ENCODE peak calls at places on chromosomes 2 and 18, in eight cellular contexts. Y is stomach, L is spleen, C is prostate gland, E is endothelial cell of umbilical vein, D is suprapubic skin, T is HepG2, M is upper lobe of left lung. G is an unnamed sample.

GRCh38 chr2:110807520-110807919 is 75.1 kb downstream of the ACOXL start:
- DNase-seq in M (peak), L (no peak), D (no peak), C (no peak), T (no peak), E (no peak), Y (no peak), G (no peak)

GRCh38 chr2:39733070-39733674 is 45.9 kb downstream of the THUMPD2 start:
- DNase-seq in Y (no peak), E (no peak), L (no peak), C (no peak), M (no peak), D (no peak), T (no peak), G (no peak)

GRCh38 chr2:98508690-98509054 is 64.0 kb downstream of the INPP4A start:
- DNase-seq in Y (peak), E (no peak), D (no peak), M (no peak), C (no peak), L (peak), T (no peak), G (no peak)

GRCh38 chr2:207549145-207549544 is 19.4 kb downstream of the CREB1 start:
- DNase-seq in T (no peak), E (no peak), M (no peak), C (no peak), L (no peak), D (no peak), Y (no peak), G (no peak)

GRCh38 chr2:215638687-215639086 is 202.8 kb upstream of the FN1 start:
- DNase-seq in C (no peak), Y (no peak), D (no peak), T (no peak), E (no peak), M (no peak), L (no peak), G (no peak)

GRCh38 chr2:15298769-15299168 is 262.4 kb downstream of the NBAS start:
- DNase-seq in E (no peak), M (no peak), L (no peak), D (no peak), C (no peak), Y (no peak), T (no peak), G (no peak)

GRCh38 chr18:56747032-56747658 is 96.0 kb downstream of the WDR7 start:
- DNase-seq in M (no peak), C (no peak), T (no peak), D (no peak), Y (no peak), E (no peak), L (no peak), G (no peak)

GRCh38 chr2:7773362-7773973 is 856.3 kb downstream of the RNF144A start:
- DNase-seq in T (no peak), E (no peak), D (no peak), M (peak), L (no peak), C (peak), Y (no peak), G (no peak)

GRCh38 chr2:105236060-105236424 is 5.5 kb upstream of the GPR45 start:
- DNase-seq in M (no peak), D (no peak), L (no peak), E (no peak), C (no peak), Y (no peak), T (no peak), G (no peak)

GRCh38 chr18:78160961-78161656 is 818.5 kb upstream of the SALL3 start:
- DNase-seq in D (no peak), E (no peak), L (no peak), M (no peak), T (no peak), Y (no peak), C (no peak), G (no peak)

GRCh38 chr2:229553091-229553490 is 161.3 kb downstream of the DNER start:
- DNase-seq in T (no peak), M (no peak), C (no peak), L (no peak), E (no peak), D (no peak), Y (no peak), G (no peak)

GRCh38 chr2:189116059-189116458 is 63.5 kb downstream of the COL5A2 start:
- DNase-seq in L (no peak), D (no peak), Y (no peak), E (no peak), T (no peak), C (no peak), M (no peak), G (no peak)

DNA sequence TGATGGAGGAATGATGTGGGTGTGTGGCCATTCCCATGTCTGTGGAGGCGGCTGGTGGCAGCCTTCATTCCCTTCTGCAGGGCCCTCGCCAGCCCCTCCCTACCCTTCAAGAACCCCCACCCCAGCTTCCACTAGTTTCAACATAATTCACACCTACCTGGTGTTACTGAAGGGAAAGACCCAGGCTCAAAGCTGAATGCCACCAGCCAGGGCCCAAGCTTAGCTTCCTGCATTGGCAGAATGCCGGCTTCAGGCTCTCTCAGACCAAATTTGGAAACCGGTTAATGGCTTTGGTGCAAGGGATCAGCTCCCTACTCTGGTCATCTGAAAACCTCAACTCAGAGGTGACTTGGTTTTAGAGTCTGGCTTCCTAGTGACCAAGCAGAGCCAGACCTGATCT is 16.9 kb downstream of the GAREM2 start:
- DNase-seq in E (no peak), L (no peak), C (no peak), Y (no peak), M (no peak), D (no peak), T (no peak), G (no peak)
- TF ChIP-seq POLR2AphosphoS5 in E (no peak), L (no peak), C (no peak), Y (no peak), M (no peak), D (no peak), T (peak), G (no peak)

GRCh38 chr2:190459881-190460280 is 51.7 kb downstream of the MFSD6 start:
- DNase-seq in T (no peak), C (no peak), D (no peak), L (no peak), Y (no peak), M (no peak), E (no peak), G (no peak)
- TF ChIP-seq POLR2A in T (no peak), C (no peak), D (no peak), L (no peak), Y (no peak), M (no peak), E (no peak), G (no peak)

GRCh38 chr2:71455741-71456569 is 2.6 kb downstream of the DYSF start:
- DNase-seq in D (no peak), L (no peak), M (no peak), T (peak), E (peak), C (no peak), Y (no peak), G (no peak)
- TF ChIP-seq POLR2AphosphoS5 in D (no peak), L (no peak), M (no peak), T (no peak), E (peak), C (no peak), Y (no peak), G (no peak)

GRCh38 chr2:27042159-27042661 is 9.3 kb upstream of the AGBL5 start:
- DNase-seq in T (no peak), E (no peak), L (peak), C (no peak), M (no peak), Y (no peak), D (no peak), G (no peak)
- TF ChIP-seq POLR2A in T (peak), E (no peak), L (no peak), C (no peak), M (no peak), Y (no peak), D (no peak), G (no peak)

DNA sequence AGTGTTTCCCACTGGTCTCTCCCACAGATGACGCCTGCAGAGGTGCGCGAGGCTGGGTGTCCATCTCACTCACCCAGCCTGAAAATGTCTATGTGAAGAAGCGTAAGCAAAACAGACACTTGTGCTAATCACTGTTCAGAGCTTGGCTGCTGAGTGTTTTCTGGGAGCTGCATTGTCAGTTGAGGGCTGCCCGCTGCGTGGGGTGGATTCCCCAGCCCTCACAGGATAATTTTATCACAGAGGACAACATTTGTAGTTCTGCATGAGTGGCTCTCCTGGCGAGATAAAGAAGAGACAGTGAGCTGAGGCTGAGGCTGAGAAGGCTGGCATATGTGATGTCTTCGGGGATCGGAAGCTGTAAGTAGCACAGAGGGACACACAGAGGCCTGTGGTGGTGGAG is 16.2 kb upstream of the CAPN13 start:
- DNase-seq in T (no peak), Y (no peak), L (no peak), E (no peak), C (no peak), D (no peak), M (peak), G (no peak)
- TF ChIP-seq POLR2AphosphoS5 in T (no peak), Y (no peak), L (no peak), E (no peak), C (no peak), D (no peak), M (no peak), G (no peak)